ENCODE peak calls at places on chromosomes 11 and 22, in eight cellular contexts. N is brain microvascular endothelial cell; Y is anterior cingulate cortex; O is natural killer cell treated with Interleukin-12 subunit alpha and Interleukin-12 subunit beta and Interleukin-15 and Interleukin-18, amount 100 ng/mL, for 72 hours; Q is amniotic stem cell; S is HEK293T; I is cardiac muscle cell; A is hippocampal formation. K is an unnamed sample.

GRCh38 chr11:6629892-6630631 is 10.8 kb upstream of the TPP1 start:
- DNase-seq in N (no peak), Y (no peak), O (no peak), Q (no peak), S (no peak), I (no peak), A (no peak), K (no peak)

GRCh38 chr11:117444256-117445096 is 116.8 kb downstream of the CEP164 start:
- DNase-seq in N (no peak), Y (no peak), O (no peak), Q (no peak), S (no peak), I (no peak), A (no peak), K (no peak)

GRCh38 chr11:9138133-9138453 is 46.7 kb upstream of the SCUBE2 start:
- DNase-seq in N (no peak), Y (no peak), O (no peak), Q (no peak), S (no peak), I (no peak), A (no peak), K (no peak)

GRCh38 chr22:40183029-40183581 is 5.4 kb downstream of the TNRC6B start:
- DNase-seq in N (peak), Y (no peak), O (no peak), Q (peak), S (no peak), I (peak), A (no peak), K (peak)

GRCh38 chr11:75625970-75626691 is 42.7 kb downstream of the MAP6 start:
- DNase-seq in N (peak), Y (no peak), O (no peak), Q (peak), S (peak), I (peak), A (no peak), K (peak)

GRCh38 chr11:94655291-94655690 is 88.1 kb downstream of the PIWIL4 start:
- DNase-seq in N (no peak), Y (no peak), O (no peak), Q (no peak), S (no peak), I (no peak), A (no peak), K (no peak)

GRCh38 chr11:86492370-86493030 is 117.8 kb downstream of the CCDC81 start:
- DNase-seq in N (no peak), Y (no peak), O (no peak), Q (no peak), S (no peak), I (peak), A (no peak), K (no peak)

GRCh38 chr11:32817181-32817842 is 12.4 kb upstream of the PRRG4 start:
- DNase-seq in N (no peak), Y (no peak), O (no peak), Q (no peak), S (no peak), I (no peak), A (no peak), K (no peak)

GRCh38 chr11:33530824-33531223 is 169.8 kb downstream of the C11orf91 start:
- DNase-seq in N (peak), Y (no peak), O (no peak), Q (no peak), S (no peak), I (peak), A (no peak), K (no peak)

GRCh38 chr11:123249354-123249753 is 54.3 kb upstream of the CLMP start:
- DNase-seq in N (no peak), Y (no peak), O (no peak), Q (no peak), S (no peak), I (no peak), A (no peak), K (peak)

GRCh38 chr11:68857037-68857586 is 15.4 kb upstream of the CPT1A start:
- DNase-seq in N (no peak), Y (no peak), O (no peak), Q (no peak), S (no peak), I (no peak), A (no peak), K (no peak)

GRCh38 chr11:47327025-47327424 is 25.5 kb downstream of the MYBPC3 start:
- DNase-seq in N (no peak), Y (no peak), O (no peak), Q (no peak), S (no peak), I (no peak), A (no peak), K (no peak)

GRCh38 chr11:126547691-126548090 is 192.2 kb downstream of the ST3GAL4 start:
- DNase-seq in N (no peak), Y (no peak), O (no peak), Q (no peak), S (no peak), I (no peak), A (no peak), K (no peak)

GRCh38 chr11:16785520-16786128 is 47.2 kb downstream of the C11orf58 start:
- DNase-seq in N (peak), Y (peak), O (peak), Q (no peak), S (peak), I (peak), A (peak), K (peak)

GRCh38 chr11:66891849-66892660 is 35.2 kb downstream of the LRFN4 start:
- DNase-seq in N (peak), Y (no peak), O (peak), Q (peak), S (peak), I (peak), A (no peak), K (peak)

GRCh38 chr11:71279916-71280645 is 27.7 kb upstream of the SHANK2 start:
- DNase-seq in N (no peak), Y (no peak), O (no peak), Q (no peak), S (no peak), I (no peak), A (no peak), K (no peak)

GRCh38 chr22:39215430-39216142 is 29.2 kb downstream of the PDGFB start:
- DNase-seq in N (no peak), Y (no peak), O (no peak), Q (no peak), S (peak), I (no peak), A (no peak), K (no peak)

GRCh38 chr11:75813126-75813525 is 1.9 kb upstream of the UVRAG start:
- DNase-seq in N (no peak), Y (no peak), O (no peak), Q (no peak), S (no peak), I (no peak), A (no peak), K (no peak)

GRCh38 chr11:28743101-28743550 is 634.9 kb downstream of the METTL15 start:
- DNase-seq in N (no peak), Y (no peak), O (no peak), Q (peak), S (no peak), I (peak), A (no peak), K (no peak)

GRCh38 chr11:38226684-38227083 is 1628.6 kb upstream of the RAG2 start:
- DNase-seq in N (no peak), Y (no peak), O (no peak), Q (no peak), S (no peak), I (no peak), A (no peak), K (no peak)

GRCh38 chr11:57323503-57324153 is 1.1 kb downstream of the TNKS1BP1 start:
- DNase-seq in N (peak), Y (no peak), O (no peak), Q (no peak), S (no peak), I (peak), A (no peak), K (no peak)

GRCh38 chr11:115194798-115195101 is 309.5 kb downstream of the CADM1 start:
- DNase-seq in N (no peak), Y (no peak), O (no peak), Q (no peak), S (no peak), I (no peak), A (no peak), K (no peak)

GRCh38 chr22:25525376-25525775 is 39.1 kb upstream of the GRK3 start:
- DNase-seq in N (no peak), Y (no peak), O (no peak), Q (no peak), S (no peak), I (no peak), A (no peak), K (no peak)

GRCh38 chr11:47854667-47855066 is 6.5 kb upstream of the NUP160 start:
- DNase-seq in N (no peak), Y (no peak), O (no peak), Q (no peak), S (no peak), I (no peak), A (no peak), K (no peak)

GRCh38 chr22:20920881-20921203 is 3.6 kb downstream of the CRKL start:
- DNase-seq in N (no peak), Y (no peak), O (no peak), Q (no peak), S (no peak), I (no peak), A (no peak), K (no peak)

GRCh38 chr22:31625257-31625640 is 36.8 kb downstream of the PISD start:
- DNase-seq in N (no peak), Y (no peak), O (no peak), Q (no peak), S (no peak), I (no peak), A (no peak), K (no peak)

GRCh38 chr11:37699644-37700043 is 1101.6 kb upstream of the RAG2 start:
- DNase-seq in N (no peak), Y (no peak), O (no peak), Q (no peak), S (no peak), I (no peak), A (no peak), K (no peak)

GRCh38 chr11:26078217-26078821 is 253.6 kb upstream of the ANO3 start:
- DNase-seq in N (peak), Y (no peak), O (no peak), Q (no peak), S (no peak), I (no peak), A (no peak), K (no peak)

GRCh38 chr22:32528984-32529982 is 54.7 kb downstream of the FBXO7 start:
- DNase-seq in N (peak), Y (peak), O (peak), Q (peak), S (peak), I (peak), A (peak), K (peak)

GRCh38 chr11:71977743-71978418 is 20.8 kb upstream of the IL18BP start:
- DNase-seq in N (peak), Y (no peak), O (no peak), Q (no peak), S (peak), I (peak), A (peak), K (peak)